ENCODE peak calls at places on chromosomes 1 and 21, in eight cellular contexts. K is posterior vena cava; U is T-helper 9 cell; C is activated CD4-positive, alpha-beta T cell treated with anti-CD3 and anti-CD28 coated beads, Interleukin-2, amount 50 U/mL, for 48 hours; V is astrocyte of the spinal cord; Y is progenitor cell of endocrine pancreas; F is iPS-NIHi11; L is activated CD4-positive, alpha-beta memory T cell treated with anti-CD3 and anti-CD28 coated beads, Interleukin-2, amount 10 ng/mL, durations not matched to agents 7 days and 5 days. A is an unnamed sample.

GRCh38 chr1:160437432-160438319 is 37.3 kb downstream of the VANGL2 start:
- DNase-seq in K (no peak), U (no peak), C (no peak), V (no peak), Y (no peak), F (no peak), L (peak), A (no peak)

GRCh38 chr1:33165209-33165608 is 16.6 kb downstream of the TRIM62 start:
- DNase-seq in K (no peak), U (no peak), C (no peak), V (no peak), Y (no peak), F (peak), L (no peak), A (no peak)

GRCh38 chr1:153538315-153538821 is 2.4 kb downstream of the S100A5 start:
- DNase-seq in K (peak), U (no peak), C (no peak), V (no peak), Y (no peak), F (peak), L (no peak), A (no peak)

GRCh38 chr1:65149391-65149729 is 1.4 kb downstream of the AK4 start:
- DNase-seq in K (no peak), U (no peak), C (no peak), V (no peak), Y (no peak), F (no peak), L (no peak), A (no peak)

GRCh38 chr1:90838720-90839119 is 121.6 kb upstream of the BARHL2 start:
- DNase-seq in K (no peak), U (no peak), C (no peak), V (no peak), Y (no peak), F (peak), L (no peak), A (no peak)

GRCh38 chr1:164886101-164886500 is 327.1 kb downstream of the PBX1 start:
- DNase-seq in K (no peak), U (no peak), C (no peak), V (no peak), Y (no peak), F (no peak), L (no peak), A (peak)

GRCh38 chr1:200900877-200901276 is 6.2 kb downstream of the INAVA start:
- DNase-seq in K (peak), U (no peak), C (no peak), V (no peak), Y (no peak), F (no peak), L (no peak), A (no peak)

GRCh38 chr1:89622895-89623294 is 10.0 kb upstream of the LRRC8C start:
- DNase-seq in K (no peak), U (no peak), C (no peak), V (no peak), Y (no peak), F (no peak), L (no peak), A (no peak)

GRCh38 chr21:41247561-41247968 is 69.0 kb upstream of the FAM3B start:
- DNase-seq in K (peak), U (no peak), C (no peak), V (peak), Y (no peak), F (no peak), L (no peak), A (no peak)

A was measured in Caco-2.